ENCODE peak calls at places on chromosomes 11 and 22, in eight cellular contexts. N is HTR-8/SVneo; E is hypothalamus; G is activated T-cell treated with anti-CD3 and anti-CD28 coated beads for 1 hour; F is WERI-Rb-1; C is cardiac muscle cell; I is stimulated activated CD4-positive, alpha-beta T cell treated with anti-CD3 and anti-CD28 coated beads, Interleukin-12 subunit alpha, Interleukin-12 subunit beta, amount 100 ng/mL, for 4 hours; R is tibial nerve. Q is an unnamed sample.
A peak's percentile ranks its signal among the peaks of the same experiment; 100 is the strongest.

GRCh38 chr22:36331306-36331911 is 56.4 kb downstream of the MYH9 start:
- DNase-seq in N (peak; percentile 76), E (no peak), G (peak; percentile 66), F (no peak), C (peak; percentile 93), I (peak; percentile 67), R (peak; percentile 61), Q (peak; percentile 48)

GRCh38 chr11:123616505-123617198 is 37.8 kb downstream of the SCN3B start:
- DNase-seq in N (no peak), E (no peak), G (no peak), F (no peak), C (peak; percentile 93), I (no peak), R (no peak), Q (no peak)

GRCh38 chr11:15969281-15969680 is 387.1 kb downstream of the SOX6 start:
- DNase-seq in N (peak; percentile 21), E (no peak), G (no peak), F (peak; percentile 12), C (peak; percentile 92), I (no peak), R (peak; percentile 61), Q (no peak)

GRCh38 chr11:65429069-65429681 is 6.6 kb downstream of the NEAT1 start:
- DNase-seq in N (no peak), E (no peak), G (no peak), F (no peak), C (peak; percentile 79), I (no peak), R (peak; percentile 50), Q (no peak)

GRCh38 chr11:94876645-94877445 is 96.5 kb downstream of the CWC15 start:
- DNase-seq in N (peak; percentile 90), E (no peak), G (peak; percentile 11), F (no peak), C (peak; percentile 97), I (peak; percentile 45), R (peak; percentile 72), Q (no peak)

GRCh38 chr11:8357505-8357888 is 93.8 kb upstream of the LMO1 start:
- DNase-seq in N (no peak), E (no peak), G (no peak), F (no peak), C (no peak), I (no peak), R (no peak), Q (no peak)

GRCh38 chr11:30244255-30244654 is 13.4 kb downstream of the FSHB start:
- DNase-seq in N (peak; percentile 35), E (no peak), G (no peak), F (no peak), C (peak; percentile 31), I (no peak), R (no peak), Q (no peak)

GRCh38 chr22:31898911-31899310 is 45.4 kb upstream of the YWHAH start:
- DNase-seq in N (no peak), E (no peak), G (no peak), F (no peak), C (no peak), I (no peak), R (no peak), Q (no peak)

GRCh38 chr11:22331771-22332170 is 6.4 kb upstream of the SLC17A6 start:
- DNase-seq in N (no peak), E (no peak), G (no peak), F (no peak), C (no peak), I (no peak), R (no peak), Q (no peak)